ENCODE peak calls at places on chromosomes 16 and 17, in six cellular contexts. Q, P, C, B, H and U are unnamed samples.

GRCh38 chr17:19368119-19368660 is 5.7 kb upstream of the B9D1 start:
- DNase-seq in Q (no peak), P (no peak), C (no peak), B (no peak), H (no peak), U (no peak)

GRCh38 chr16:14238756-14239155 is 167.6 kb downstream of the MRTFB start:
- DNase-seq in Q (no peak), P (no peak), C (no peak), B (no peak), H (no peak), U (no peak)

GRCh38 chr17:41801374-41802062 is 10.2 kb downstream of the P3H4 start:
- DNase-seq in Q (no peak), P (no peak), C (peak), B (peak), H (peak), U (peak)

GRCh38 chr16:86914850-86915717 is 336.7 kb downstream of the FOXL1 start:
- DNase-seq in Q (no peak), P (no peak), C (no peak), B (no peak), H (no peak), U (no peak)

GRCh38 chr17:1049446-1050225 is 52.7 kb downstream of the TIMM22 start:
- DNase-seq in Q (no peak), P (no peak), C (no peak), B (no peak), H (no peak), U (no peak)

GRCh38 chr17:56756536-56756935 is 77.2 kb downstream of the C17orf67 start:
- DNase-seq in Q (no peak), P (peak), C (no peak), B (peak), H (no peak), U (no peak)

GRCh38 chr16:1979271-1980025 is 1.8 kb downstream of the NOXO1 start:
- DNase-seq in Q (no peak), P (no peak), C (no peak), B (no peak), H (no peak), U (no peak)

GRCh38 chr17:81030726-81031570 is 4.0 kb upstream of the BAIAP2 start:
- DNase-seq in Q (no peak), P (no peak), C (no peak), B (no peak), H (no peak), U (no peak)

GRCh38 chr17:31202968-31203367 is 94.1 kb downstream of the OMG start:
- DNase-seq in Q (no peak), P (no peak), C (no peak), B (no peak), H (no peak), U (no peak)

GRCh38 chr16:20899503-20900298 is 457 bp downstream of the DCUN1D3 start:
- DNase-seq in Q (no peak), P (no peak), C (no peak), B (no peak), H (peak), U (peak)

GRCh38 chr16:11425140-11425539 is 79.9 kb downstream of the RMI2 start:
- DNase-seq in Q (no peak), P (no peak), C (no peak), B (no peak), H (no peak), U (no peak)

GRCh38 chr17:59329558-59330313 is 1.7 kb upstream of the YPEL2 start:
- DNase-seq in Q (peak), P (peak), C (peak), B (peak), H (peak), U (peak)

GRCh38 chr16:78675312-78675711 is 575.9 kb downstream of the WWOX start:
- DNase-seq in Q (no peak), P (no peak), C (no peak), B (peak), H (no peak), U (no peak)

GRCh38 chr16:68800257-68800875 is 43.0 kb upstream of the TANGO6 start:
- DNase-seq in Q (peak), P (peak), C (peak), B (peak), H (peak), U (peak)

GRCh38 chr16:70161350-70161749 is 12.2 kb upstream of the CLEC18C start:
- DNase-seq in Q (no peak), P (no peak), C (no peak), B (no peak), H (no peak), U (no peak)

GRCh38 chr17:82668631-82669099 is 20.4 kb upstream of the WDR45B start:
- DNase-seq in Q (no peak), P (no peak), C (peak), B (peak), H (peak), U (peak)
- TF ChIP-seq CTCF in Q (peak), P (peak), C (peak), B (peak), H (peak), U (no peak)

DNA sequence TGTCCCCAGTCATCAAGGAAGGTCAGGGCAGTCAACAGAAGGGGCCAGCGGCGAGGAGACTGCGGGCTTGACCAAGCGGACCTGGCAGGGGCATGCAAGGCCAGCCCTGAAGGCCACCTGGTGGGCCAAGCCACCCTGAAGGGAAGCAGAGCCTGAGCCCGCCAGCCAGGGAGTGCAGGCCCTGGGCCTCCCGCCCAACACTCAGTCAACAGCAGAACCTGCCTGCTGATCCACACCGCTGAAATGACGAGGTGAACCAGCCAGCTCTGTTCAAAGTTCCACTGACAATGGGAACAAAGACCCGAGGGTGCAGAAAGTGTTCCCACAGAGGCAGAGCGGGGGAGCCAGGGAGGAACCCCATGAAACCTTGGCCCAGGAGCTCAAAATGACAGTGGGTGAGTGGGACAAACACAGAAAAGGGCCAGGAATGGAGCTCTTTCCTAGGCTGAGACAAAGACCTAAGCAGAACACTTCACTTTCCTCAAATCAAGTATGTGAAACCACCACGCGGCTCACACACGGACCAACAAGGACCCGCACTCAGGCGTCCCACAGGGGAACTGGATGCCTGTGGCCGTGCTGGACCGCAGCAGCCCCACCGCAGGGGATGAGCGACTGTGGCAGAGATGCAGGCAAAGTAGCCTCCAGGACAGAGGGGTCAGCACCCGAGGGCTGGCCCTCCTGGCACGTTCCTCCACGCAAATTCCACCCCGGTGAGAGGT is 12.0 kb downstream of the AXIN1 start:
- DNase-seq in Q (no peak), P (no peak), C (no peak), B (no peak), H (no peak), U (no peak)
- TF ChIP-seq CTCF in Q (no peak), P (no peak), C (no peak), B (no peak), H (no peak), U (no peak)

GRCh38 chr16:24045641-24046040 is 209.9 kb downstream of the PRKCB start:
- DNase-seq in Q (no peak), P (no peak), C (no peak), B (no peak), H (peak), U (peak)
- TF ChIP-seq CTCF in Q (no peak), P (no peak), C (peak), B (no peak), H (peak), U (peak)

DNA sequence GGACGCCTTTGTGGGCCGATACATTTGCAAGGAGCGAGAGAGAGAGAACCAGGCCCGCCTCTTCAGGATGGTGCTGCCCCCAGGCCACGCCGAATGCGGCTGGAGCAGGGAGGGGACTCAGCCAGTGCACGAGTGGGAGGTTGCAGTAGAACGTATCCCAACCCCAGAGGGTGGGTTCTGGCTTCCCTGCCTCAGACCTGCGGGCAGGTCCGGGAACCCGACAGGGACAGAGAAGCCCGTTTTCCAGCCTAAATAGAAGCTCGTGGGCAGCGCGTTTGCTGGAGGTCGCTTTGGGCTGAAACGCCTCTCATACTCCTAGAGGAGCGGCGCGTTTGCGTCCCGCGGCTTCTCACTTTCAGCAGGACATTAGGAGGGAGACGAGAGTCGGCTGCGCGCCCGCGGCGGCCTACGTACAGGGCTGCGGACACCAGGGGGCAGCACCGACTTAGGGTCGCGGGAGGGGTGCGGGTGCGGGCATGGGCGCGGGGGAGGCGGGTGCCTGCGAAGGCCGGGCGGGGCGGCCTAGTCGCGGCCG is 11.0 kb downstream of the TBX2 start:
- DNase-seq in Q (no peak), P (no peak), C (peak), B (peak), H (peak), U (peak)
- TF ChIP-seq CTCF in Q (peak), P (peak), C (peak), B (peak), H (peak), U (peak)

DNA sequence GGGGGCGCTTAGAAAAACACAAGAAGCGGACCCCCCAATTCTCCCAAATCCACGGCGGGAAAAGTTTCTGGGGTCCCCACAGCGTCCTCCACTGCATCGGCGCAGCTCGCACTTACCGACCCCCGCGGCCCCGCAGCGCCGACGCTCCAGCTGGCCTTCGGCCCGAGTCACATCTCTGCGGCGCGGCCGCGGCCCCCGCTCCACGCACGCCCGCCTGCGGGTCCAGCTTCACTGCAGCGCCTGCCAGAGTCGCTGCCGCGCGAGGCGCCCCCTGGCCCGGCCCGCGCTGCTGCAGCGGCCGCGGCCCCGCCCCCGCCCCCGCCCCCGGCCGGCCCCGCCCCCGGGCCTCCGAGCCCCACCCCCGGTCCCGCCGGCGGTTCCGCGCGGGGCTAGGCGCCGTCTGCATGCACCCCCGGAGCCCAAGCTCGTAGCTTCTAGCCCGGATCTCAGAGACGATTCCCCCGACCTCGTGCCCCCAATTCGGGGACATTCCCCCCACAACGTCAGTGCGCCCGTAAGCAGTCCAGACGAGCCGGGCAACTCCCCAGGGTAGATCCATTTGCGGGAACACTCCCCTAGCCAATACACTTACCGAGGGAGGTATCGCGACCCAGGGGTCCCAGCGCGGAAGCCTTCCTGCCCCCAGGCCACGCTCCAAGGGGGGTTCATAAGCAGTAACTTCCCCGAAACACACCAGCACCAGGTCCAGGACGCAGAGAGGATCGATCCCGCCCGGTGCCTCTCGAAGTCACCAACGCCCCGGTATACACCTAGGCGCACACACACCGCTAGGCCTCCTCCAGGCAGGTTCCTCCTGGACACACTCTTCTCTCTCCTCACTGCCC is at the start of gene GPRC5B:
- DNase-seq in Q (no peak), P (no peak), C (peak), B (peak), H (peak), U (peak)
- TF ChIP-seq CTCF in Q (peak), P (no peak), C (peak), B (no peak), H (no peak), U (no peak)

GRCh38 chr17:9628509-9628908 is 16.8 kb upstream of the USP43 start:
- DNase-seq in Q (no peak), P (no peak), C (no peak), B (no peak), H (no peak), U (no peak)
- TF ChIP-seq CTCF in Q (no peak), P (no peak), C (no peak), B (no peak), H (no peak), U (no peak)

DNA sequence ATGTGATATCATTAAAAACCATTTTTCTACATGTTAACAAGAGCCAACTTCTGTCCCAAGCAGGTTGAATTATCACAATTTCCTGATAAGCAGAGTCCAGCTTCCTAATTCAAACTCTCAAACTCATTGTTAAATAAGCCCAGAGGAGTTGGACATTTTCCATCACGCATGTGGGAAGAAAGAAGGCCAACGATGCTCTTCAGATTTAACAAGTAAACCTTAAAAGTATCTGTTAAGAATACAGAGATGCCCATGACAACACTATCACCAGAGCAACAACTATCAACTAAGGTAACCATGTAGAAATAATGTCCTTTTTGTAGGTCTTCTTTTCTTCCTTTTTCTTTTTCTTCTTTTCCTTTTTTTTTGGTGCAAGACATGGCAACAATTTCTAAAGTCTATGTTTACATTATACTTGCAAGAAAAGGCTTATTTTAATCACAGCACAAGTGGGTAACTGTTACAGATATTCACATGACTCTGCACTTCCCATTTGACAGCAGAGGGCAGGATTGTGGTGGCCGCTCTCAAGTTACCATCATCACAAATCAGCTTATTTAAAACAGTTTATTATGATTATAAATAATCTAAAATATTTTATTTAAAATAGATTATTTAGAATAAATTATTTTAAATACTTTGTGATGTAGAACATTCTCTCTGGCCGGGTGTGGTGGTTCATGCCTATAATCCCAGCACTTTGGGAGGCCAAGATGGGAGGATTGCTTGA is 35.7 kb upstream of the DHRS7B start:
- DNase-seq in Q (no peak), P (no peak), C (no peak), B (peak), H (no peak), U (no peak)
- TF ChIP-seq CTCF in Q (no peak), P (no peak), C (no peak), B (no peak), H (no peak), U (no peak)

GRCh38 chr16:88069397-88070168 is 118.3 kb downstream of the BANP start:
- DNase-seq in Q (peak), P (no peak), C (no peak), B (no peak), H (no peak), U (no peak)
- TF ChIP-seq CTCF in Q (no peak), P (no peak), C (no peak), B (no peak), H (no peak), U (no peak)